ENCODE peak calls at places on chromosomes 11 and 22, in five cellular contexts. P is HCT116, D is endothelial cell of umbilical vein, B is GM12878, T is HepG2. R is an unnamed sample.
A peak's percentile ranks its signal among the peaks of the same experiment; 100 is the strongest.

GRCh38 chr11:74450318-74450717 is 17.0 kb downstream of the KCNE3 start:
- DNase-seq in P (no peak), D (no peak), B (no peak), T (no peak), R (no peak)

GRCh38 chr22:45007247-45007945 is 2.4 kb downstream of the PHF21B start:
- DNase-seq in P (no peak), D (no peak), B (no peak), T (no peak), R (no peak)

GRCh38 chr11:18633256-18634139 is 644 bp downstream of the SPTY2D1 start:
- DNase-seq in P (no peak), D (no peak), B (peak; percentile 75), T (no peak), R (peak; percentile 50)

GRCh38 chr22:26432619-26433311 is 3.7 kb downstream of the ASPHD2 start:
- DNase-seq in P (no peak), D (no peak), B (peak; percentile 71), T (no peak), R (no peak)

GRCh38 chr11:28833670-28834069 is 725.5 kb downstream of the METTL15 start:
- DNase-seq in P (no peak), D (peak; percentile 97), B (no peak), T (no peak), R (no peak)

GRCh38 chr22:42649261-42650056 is at the start of gene CYB5R3:
- DNase-seq in P (peak; percentile 42), D (peak; percentile 81), B (no peak), T (peak; percentile 51), R (no peak)

GRCh38 chr22:46366801-46367706 is 31.5 kb downstream of the TRMU start:
- DNase-seq in P (no peak), D (no peak), B (no peak), T (no peak), R (no peak)

GRCh38 chr22:38148252-38148651 is 33.4 kb downstream of the PLA2G6 start:
- DNase-seq in P (peak; percentile 39), D (no peak), B (no peak), T (no peak), R (no peak)

GRCh38 chr11:102891736-102892135 is 17.0 kb upstream of the MMP12 start:
- DNase-seq in P (no peak), D (no peak), B (no peak), T (no peak), R (no peak)

GRCh38 chr11:116638463-116638862 is 134.3 kb downstream of the BUD13 start:
- DNase-seq in P (no peak), D (no peak), B (no peak), T (no peak), R (no peak)

GRCh38 chr11:35393093-35393492 is 26.3 kb downstream of the SLC1A2 start:
- DNase-seq in P (no peak), D (no peak), B (no peak), T (no peak), R (no peak)

GRCh38 chr22:33909075-33909458 is 11.2 kb downstream of the LARGE1 start:
- DNase-seq in P (no peak), D (no peak), B (no peak), T (peak; percentile 49), R (no peak)

GRCh38 chr22:44575344-44576268 is 77.6 kb upstream of the RTL6 start:
- DNase-seq in P (no peak), D (no peak), B (no peak), T (no peak), R (no peak)

GRCh38 chr11:72681226-72682153 is 7.3 kb upstream of the PDE2A start:
- DNase-seq in P (no peak), D (no peak), B (no peak), T (no peak), R (no peak)

GRCh38 chr11:14380947-14381555 is 22.1 kb upstream of the RRAS2 start:
- DNase-seq in P (no peak), D (peak; percentile 73), B (no peak), T (peak; percentile 22), R (no peak)

GRCh38 chr11:109735139-109735538 is 313.1 kb downstream of the C11orf87 start:
- DNase-seq in P (no peak), D (no peak), B (no peak), T (no peak), R (no peak)

GRCh38 chr11:31810779-31811647 is at the start of gene PAX6:
- DNase-seq in P (peak; percentile 21), D (peak; percentile 66), B (peak; percentile 5), T (peak; percentile 51), R (peak; percentile 80)

GRCh38 chr11:29518389-29519174 is 498.2 kb downstream of the KCNA4 start:
- DNase-seq in P (no peak), D (no peak), B (no peak), T (no peak), R (no peak)

GRCh38 chr22:24843048-24843447 is 37.0 kb downstream of the SGSM1 start:
- DNase-seq in P (no peak), D (no peak), B (no peak), T (no peak), R (no peak)

GRCh38 chr22:42805016-42805997 is 51.8 kb downstream of the ARFGAP3 start:
- DNase-seq in P (no peak), D (peak; percentile 85), B (no peak), T (peak; percentile 93), R (no peak)

GRCh38 chr11:119685073-119685746 is 43.8 kb downstream of the NECTIN1 start:
- DNase-seq in P (no peak), D (no peak), B (no peak), T (no peak), R (no peak)
- H3K9ac ChIP-seq in P (peak overlapping the region; percentile 26), D (no peak overlapping the region), B (no peak overlapping the region), T (no peak overlapping the region), R (no peak overlapping the region)

GRCh38 chr11:47667135-47667534 is 24.8 kb upstream of the MTCH2 start:
- DNase-seq in P (no peak), D (no peak), B (no peak), T (no peak), R (no peak)

GRCh38 chr11:47656284-47656915 is 14.0 kb upstream of the MTCH2 start:
- DNase-seq in P (no peak), D (no peak), B (no peak), T (no peak), R (no peak)

GRCh38 chr11:47659273-47659672 is 16.9 kb upstream of the MTCH2 start:
- DNase-seq in P (no peak), D (no peak), B (no peak), T (no peak), R (no peak)

GRCh38 chr11:47661245-47661644 is 18.9 kb upstream of the MTCH2 start:
- DNase-seq in P (no peak), D (no peak), B (no peak), T (no peak), R (no peak)
- TF ChIP-seq POLR2AphosphoS5 in P (no peak), D (no peak), B (no peak), T (no peak), R (no peak)

GRCh38 chr11:43941257-43941879 is 1.1 kb upstream of the C11orf96 start:
- DNase-seq in P (no peak), D (no peak), B (no peak), T (no peak), R (peak; percentile 2)
- TF ChIP-seq EZH2 in P (no peak), D (no peak), B (no peak), T (no peak), R (no peak)

GRCh38 chr22:29148826-29149225 is 56.9 kb upstream of the EMID1 start:
- DNase-seq in P (no peak), D (no peak), B (no peak), T (no peak), R (no peak)

GRCh38 chr22:29151316-29151715 is 54.4 kb upstream of the EMID1 start:
- DNase-seq in P (no peak), D (no peak), B (no peak), T (no peak), R (no peak)

GRCh38 chr22:29150701-29151100 is 55.0 kb upstream of the EMID1 start:
- DNase-seq in P (no peak), D (no peak), B (no peak), T (no peak), R (no peak)

GRCh38 chr22:29148036-29148435 is 57.7 kb upstream of the EMID1 start:
- DNase-seq in P (no peak), D (no peak), B (no peak), T (no peak), R (no peak)

GRCh38 chr22:29149841-29150555 is 55.7 kb upstream of the EMID1 start:
- DNase-seq in P (no peak), D (no peak), B (no peak), T (peak; percentile 50), R (no peak)
- H3K9ac ChIP-seq in P (no peak overlapping the region), D (no peak overlapping the region), B (no peak overlapping the region), T (no peak overlapping the region), R (no peak overlapping the region)

GRCh38 chr11:772429-773390 is 4.6 kb downstream of the GATD1 start:
- DNase-seq in P (no peak), D (no peak), B (no peak), T (no peak), R (no peak)

GRCh38 chr11:771617-772204 is 5.6 kb downstream of the GATD1 start:
- DNase-seq in P (no peak), D (no peak), B (no peak), T (no peak), R (no peak)

GRCh38 chr11:767238-767637 is 10.0 kb downstream of the GATD1 start:
- DNase-seq in P (no peak), D (no peak), B (no peak), T (no peak), R (no peak)

GRCh38 chr11:770642-771616 is 6.4 kb downstream of the GATD1 start:
- DNase-seq in P (no peak), D (no peak), B (no peak), T (no peak), R (no peak)

GRCh38 chr11:769887-770641 is 7.2 kb downstream of the GATD1 start:
- DNase-seq in P (no peak), D (no peak), B (no peak), T (no peak), R (no peak)
- TF ChIP-seq POLR2AphosphoS5 in P (no peak), D (no peak), B (no peak), T (no peak), R (no peak)

GRCh38 chr22:32607086-32607485 is 132.5 kb downstream of the FBXO7 start:
- DNase-seq in P (no peak), D (no peak), B (no peak), T (no peak), R (no peak)
- TF ChIP-seq EZH2 in P (no peak), D (no peak), B (no peak), T (no peak), R (no peak)